ENCODE peak calls at places on chromosome 10, in six cellular contexts. X is A549, G is fibroblast of lung, B is psoas muscle, T is fibroblast of villous mesenchyme, M is heart right ventricle. Q is an unnamed sample.
A peak's percentile ranks its signal among the peaks of the same experiment; 100 is the strongest.

GRCh38 chr10:103192089-103192450 is 1.0 kb downstream of the NT5C2 start:
- DNase-seq in M (no peak), T (peak; percentile 25), G (peak; percentile 31), X (no peak), B (no peak), Q (no peak)

GRCh38 chr10:95480102-95480900 is 80.9 kb downstream of the SORBS1 start:
- DNase-seq in T (peak; percentile 17), X (no peak), G (no peak), M (peak; percentile 77), B (no peak), Q (no peak)

GRCh38 chr10:52283174-52283573 is 30.9 kb upstream of the DKK1 start:
- DNase-seq in G (peak; percentile 3), X (no peak), M (no peak), B (no peak), T (no peak), Q (no peak)

GRCh38 chr10:132133005-132133404 is 53.7 kb upstream of the DPYSL4 start:
- DNase-seq in B (peak; percentile 12), T (no peak), X (no peak), G (no peak), M (no peak), Q (peak; percentile 4)

GRCh38 chr10:31693499-31693898 is 235.1 kb downstream of the ARHGAP12 start:
- DNase-seq in T (no peak), B (no peak), M (no peak), G (no peak), X (no peak), Q (no peak)

GRCh38 chr10:110389250-110389649 is 84.5 kb upstream of the SMNDC1 start:
- DNase-seq in T (peak; percentile 21), B (no peak), X (no peak), G (no peak), M (no peak), Q (no peak)

GRCh38 chr10:61987951-61988379 is 86.5 kb downstream of the ARID5B start:
- DNase-seq in X (no peak), G (no peak), T (peak; percentile 76), B (no peak), M (no peak), Q (no peak)

GRCh38 chr10:73877533-73878160 is 3.3 kb upstream of the CAMK2G start:
- DNase-seq in M (no peak), X (no peak), G (no peak), B (no peak), T (no peak), Q (no peak)

GRCh38 chr10:132765435-132765834 is 20.5 kb downstream of the NKX6-2 start:
- DNase-seq in T (no peak), G (no peak), B (no peak), X (no peak), M (no peak), Q (no peak)

GRCh38 chr10:386751-387693 is 251.8 kb downstream of the ZMYND11 start:
- DNase-seq in T (no peak), M (no peak), X (no peak), B (peak; percentile 43), G (no peak), Q (no peak)

GRCh38 chr10:10935032-10935431 is 82.6 kb upstream of the CELF2 start:
- DNase-seq in G (no peak), T (no peak), B (no peak), M (no peak), X (no peak), Q (no peak)

GRCh38 chr10:124025638-124026336 is 67.6 kb downstream of the CHST15 start:
- DNase-seq in M (no peak), T (peak; percentile 55), B (no peak), X (no peak), G (peak; percentile 50), Q (no peak)

GRCh38 chr10:8752146-8752843 is 697.8 kb downstream of the GATA3 start:
- DNase-seq in B (no peak), T (no peak), X (no peak), M (no peak), G (no peak), Q (no peak)

GRCh38 chr10:101682172-101682825 is 12.7 kb downstream of the FBXW4 start:
- DNase-seq in X (no peak), T (peak; percentile 57), B (no peak), G (peak; percentile 12), M (no peak), Q (no peak)

GRCh38 chr10:114519756-114520288 is 115.5 kb upstream of the AFAP1L2 start:
- DNase-seq in M (no peak), T (no peak), X (no peak), G (no peak), B (no peak), Q (no peak)

GRCh38 chr10:127405221-127405620 is 143.9 kb upstream of the NPS start:
- DNase-seq in M (no peak), T (peak; percentile 62), G (peak; percentile 65), X (no peak), B (no peak), Q (peak; percentile 12)

GRCh38 chr10:600876-601275 is 88.6 kb downstream of the DIP2C start:
- DNase-seq in T (no peak), B (no peak), G (peak; percentile 43), M (no peak), X (no peak), Q (no peak)

GRCh38 chr10:119449760-119450461 is 92.6 kb downstream of the RGS10 start:
- DNase-seq in G (peak; percentile 91), X (no peak), M (no peak), T (peak; percentile 86), B (peak; percentile 79), Q (peak; percentile 15)

GRCh38 chr10:116676118-116676517 is 55.4 kb downstream of the PNLIPRP2 start:
- DNase-seq in B (no peak), T (no peak), G (no peak), M (no peak), X (no peak), Q (no peak)

GRCh38 chr10:21002097-21002878 is 105.2 kb upstream of the NEBL start:
- DNase-seq in B (no peak), T (peak; percentile 44), X (no peak), M (no peak), G (peak; percentile 96), Q (no peak)

GRCh38 chr10:94680544-94680943 is 3.0 kb upstream of the CYP2C18 start:
- DNase-seq in M (no peak), T (no peak), G (peak; percentile 1), B (no peak), X (peak; percentile 21), Q (no peak)

GRCh38 chr10:46017733-46018132 is 12.7 kb downstream of the NCOA4 start:
- DNase-seq in G (no peak), T (no peak), B (no peak), X (no peak), M (no peak), Q (no peak)

GRCh38 chr10:118725784-118726507 is 28.8 kb downstream of the CACUL1 start:
- DNase-seq in B (no peak), G (peak; percentile 87), M (no peak), X (no peak), T (peak; percentile 72), Q (peak; percentile 66)

GRCh38 chr10:79266543-79267312 is 80.5 kb upstream of the PPIF start:
- DNase-seq in M (peak; percentile 82), T (peak; percentile 91), X (no peak), B (peak; percentile 77), G (peak; percentile 89), Q (peak; percentile 70)

GRCh38 chr10:13555884-13556529 is 27.2 kb upstream of the BEND7 start:
- DNase-seq in G (no peak), T (no peak), X (no peak), M (no peak), B (no peak), Q (no peak)

GRCh38 chr10:101323495-101323894 is 30.5 kb upstream of the BTRC start:
- DNase-seq in T (no peak), G (no peak), X (no peak), B (no peak), M (no peak), Q (no peak)

GRCh38 chr10:99370993-99371392 is 41.8 kb downstream of the CNNM1 start:
- DNase-seq in G (no peak), X (peak; percentile 61), T (peak; percentile 41), M (no peak), B (no peak), Q (no peak)

DNA sequence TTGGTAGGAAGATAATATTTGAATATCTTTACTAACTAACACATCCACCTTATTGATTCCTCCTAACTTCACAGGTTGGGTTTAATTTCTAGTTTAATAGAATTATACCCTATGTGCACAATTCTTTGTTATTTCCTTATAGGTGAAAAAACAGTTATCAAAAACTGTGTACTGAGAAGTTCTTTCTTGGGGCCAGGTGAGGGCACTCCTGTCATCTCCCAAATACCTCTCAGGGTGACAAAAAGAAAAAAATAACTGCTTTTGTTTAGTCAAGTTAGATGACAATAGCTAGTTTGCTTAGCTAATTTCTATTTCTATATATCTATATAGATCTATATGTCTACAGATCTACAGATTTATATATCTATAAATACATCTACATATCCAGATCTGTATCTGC is 10.1 kb downstream of the FZD8 start:
- DNase-seq in B (no peak), G (no peak), T (no peak), M (no peak), X (no peak), Q (no peak)
- TF ChIP-seq CTCF in B (no peak), G (no peak), T (no peak), M (no peak), X (peak; percentile 40), Q (no peak)

GRCh38 chr10:71741029-71741428 is 21.5 kb upstream of the C10orf105 start:
- DNase-seq in G (no peak), T (no peak), X (no peak), M (no peak), B (no peak), Q (no peak)
- TF ChIP-seq CTCF in G (no peak), T (no peak), X (no peak), M (no peak), B (no peak), Q (no peak)

DNA sequence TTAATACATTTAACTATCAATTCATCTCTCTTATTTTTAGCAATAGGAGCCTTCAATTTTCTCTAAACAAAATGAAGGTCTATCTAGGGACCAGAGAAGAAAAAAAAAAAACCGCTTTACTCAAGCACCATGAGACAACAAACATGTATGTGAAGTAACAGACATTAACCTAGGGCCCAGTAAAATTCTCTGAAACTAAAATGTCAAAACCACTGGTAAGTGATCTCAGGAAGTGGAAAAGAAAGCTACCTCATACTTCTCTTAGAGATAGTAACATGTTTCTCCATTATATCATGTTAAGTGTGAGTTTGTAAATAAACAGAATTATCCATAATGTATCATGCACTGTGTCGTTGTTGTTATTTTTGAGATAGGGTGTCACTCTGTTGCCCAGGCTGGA is 35.4 kb upstream of the PTER start:
- DNase-seq in B (no peak), T (no peak), X (no peak), G (no peak), M (no peak), Q (no peak)
- TF ChIP-seq CTCF in B (no peak), T (no peak), X (no peak), G (no peak), M (no peak), Q (no peak)

GRCh38 chr10:112804036-112804435 is 146.0 kb upstream of the TCF7L2 start:
- DNase-seq in B (no peak), T (no peak), X (no peak), M (no peak), G (no peak), Q (no peak)

GRCh38 chr10:112810651-112811215 is 139.3 kb upstream of the TCF7L2 start:
- DNase-seq in X (no peak), G (no peak), M (no peak), T (no peak), B (no peak), Q (no peak)

GRCh38 chr10:112805701-112806100 is 144.3 kb upstream of the TCF7L2 start:
- DNase-seq in T (no peak), M (no peak), B (no peak), G (no peak), X (no peak), Q (no peak)

GRCh38 chr10:112802411-112803060 is 147.5 kb upstream of the TCF7L2 start:
- DNase-seq in B (no peak), M (no peak), X (no peak), G (peak; percentile 21), T (no peak), Q (no peak)

GRCh38 chr10:112807013-112807412 is 143.0 kb upstream of the TCF7L2 start:
- DNase-seq in G (no peak), X (no peak), T (no peak), M (no peak), B (no peak), Q (no peak)
- TF ChIP-seq CTCF in G (no peak), X (no peak), T (no peak), M (no peak), B (no peak), Q (no peak)

Q was measured in HFF-Myc.